ENCODE peak calls at places on chromosomes 7 and 10, in five cellular contexts. R is ecto neural progenitor cell; O is activated naive CD4-positive, alpha-beta T cell treated with anti-CD3 and anti-CD28 coated beads for 36 hours; I is lower leg skin; X is left cardiac atrium. M is an unnamed sample.
A peak's percentile ranks its signal among the peaks of the same experiment; 100 is the strongest.

GRCh38 chr7:36286241-36286640 is 103.4 kb upstream of the ANLN start:
- DNase-seq in X (no peak), O (peak; percentile 71), R (no peak), I (no peak), M (no peak)

GRCh38 chr10:44756235-44756634 is 154.9 kb upstream of the TMEM72 start:
- DNase-seq in R (no peak), I (no peak), O (no peak), X (no peak), M (no peak)

GRCh38 chr7:102451371-102452054 is 13.2 kb downstream of the ALKBH4 start:
- DNase-seq in O (no peak), X (no peak), R (peak; percentile 81), I (no peak), M (peak; percentile 15)

GRCh38 chr7:152336754-152337368 is 98.9 kb downstream of the KMT2C start:
- DNase-seq in R (no peak), I (no peak), X (no peak), O (peak; percentile 11), M (peak; percentile 24)

GRCh38 chr10:17147884-17148494 is 18.4 kb upstream of the CUBN start:
- DNase-seq in I (peak; percentile 22), R (no peak), X (no peak), O (no peak), M (no peak)

GRCh38 chr7:101862280-101863220 is 45.1 kb downstream of the CUX1 start:
- DNase-seq in X (no peak), O (no peak), R (peak; percentile 65), I (no peak), M (no peak)

GRCh38 chr7:45573636-45574470 is at the start of gene ADCY1:
- DNase-seq in O (no peak), X (peak; percentile 32), I (no peak), R (peak; percentile 69), M (peak; percentile 88)

GRCh38 chr7:134920026-134920758 is 66.1 kb upstream of the AGBL3 start:
- DNase-seq in I (no peak), O (no peak), X (no peak), R (no peak), M (peak; percentile 30)

GRCh38 chr7:122515404-122515803 is 183.5 kb downstream of the RNF133 start:
- DNase-seq in R (no peak), X (no peak), I (no peak), O (no peak), M (no peak)

GRCh38 chr7:127840552-127840951 is 188.6 kb downstream of the SND1 start:
- DNase-seq in X (no peak), I (no peak), O (no peak), R (no peak), M (no peak)

GRCh38 chr7:31873816-31874597 is 187.0 kb downstream of the PPP1R17 start:
- DNase-seq in X (no peak), R (no peak), O (no peak), I (no peak), M (peak; percentile 15)

GRCh38 chr7:115593111-115593510 is 437.5 kb downstream of the TFEC start:
- DNase-seq in X (no peak), I (no peak), O (no peak), R (no peak), M (no peak)

GRCh38 chr7:79553811-79554555 is 100.5 kb upstream of the MAGI2 start:
- DNase-seq in O (no peak), X (no peak), R (no peak), I (no peak), M (no peak)

GRCh38 chr10:62826275-62826674 is 10.1 kb upstream of the EGR2 start:
- DNase-seq in X (no peak), I (no peak), R (no peak), O (no peak), M (no peak)

GRCh38 chr10:78776746-78777145 is 292.0 kb upstream of the ZMIZ1 start:
- DNase-seq in I (no peak), O (no peak), R (no peak), X (no peak), M (no peak)

GRCh38 chr7:140591178-140591902 is 49.3 kb downstream of the DENND2A start:
- DNase-seq in I (no peak), X (no peak), O (peak; percentile 12), R (no peak), M (no peak)

GRCh38 chr10:114839901-114840300 is 18.3 kb downstream of the FHIP2A start:
- DNase-seq in I (no peak), X (no peak), R (no peak), O (no peak), M (no peak)

GRCh38 chr10:4661572-4662255 is 164.3 kb upstream of the AKR1E2 start:
- DNase-seq in O (no peak), I (peak; percentile 89), X (peak; percentile 79), R (no peak), M (no peak)

GRCh38 chr7:29811597-29811996 is 5.3 kb downstream of the WIPF3 start:
- DNase-seq in X (no peak), R (no peak), O (no peak), I (no peak), M (no peak)

GRCh38 chr10:121978511-121978910 is 3.5 kb upstream of the NSMCE4A start:
- DNase-seq in O (no peak), R (no peak), X (no peak), I (no peak), M (no peak)

GRCh38 chr7:43535810-43536585 is 46.9 kb upstream of the STK17A start:
- DNase-seq in X (no peak), R (no peak), I (no peak), O (no peak), M (no peak)

GRCh38 chr7:156545989-156546388 is 94.6 kb upstream of the RNF32 start:
- DNase-seq in O (no peak), I (no peak), R (no peak), X (no peak), M (no peak)

GRCh38 chr10:92691591-92692084 is 1.9 kb downstream of the HHEX start:
- DNase-seq in R (peak; percentile 72), I (peak; percentile 44), X (peak; percentile 65), O (no peak), M (peak; percentile 50)

GRCh38 chr7:79529896-79530235 is 76.4 kb upstream of the MAGI2 start:
- DNase-seq in O (no peak), I (no peak), X (no peak), R (no peak), M (no peak)

GRCh38 chr7:135238112-135238744 is 4.6 kb downstream of the STRA8 start:
- DNase-seq in I (peak; percentile 7), O (no peak), R (peak; percentile 42), X (no peak), M (no peak)

GRCh38 chr10:122379041-122379440 is 4.5 kb downstream of the PLEKHA1 start:
- DNase-seq in X (no peak), I (no peak), R (no peak), O (peak; percentile 11), M (no peak)

GRCh38 chr10:94225589-94225988 is 137.2 kb downstream of the NOC3L start:
- DNase-seq in O (no peak), I (no peak), X (no peak), R (no peak), M (no peak)

GRCh38 chr10:107390563-107390962 is 226.1 kb upstream of the SORCS1 start:
- DNase-seq in O (no peak), R (no peak), X (no peak), I (no peak), M (no peak)